ENCODE peak calls at places on chromosomes 2 and 18, in eight cellular contexts. One of them, this sample, is unnamed.

GRCh38 chr2:178193496-178193822 is 853 bp upstream of the OSBPL6 start:
- DNase-seq in fibroblast of lung: no peak
- DNase-seq in uterus: no peak
- DNase-seq in mesendoderm: no peak
- DNase-seq in H9: no peak
- DNase-seq in coronary artery: no peak
- DNase-seq in heart left ventricle: no peak
- DNase-seq in stomach: no peak
- DNase-seq in this sample: no peak

GRCh38 chr2:121776885-121777698 is 21.6 kb downstream of the TSN start:
- DNase-seq in fibroblast of lung: peak; percentile 37
- DNase-seq in uterus: no peak
- DNase-seq in mesendoderm: peak; percentile 52
- DNase-seq in H9: no peak
- DNase-seq in coronary artery: no peak
- DNase-seq in heart left ventricle: no peak
- DNase-seq in stomach: no peak
- DNase-seq in this sample: no peak

GRCh38 chr2:45207105-45207504 is 197.9 kb upstream of the SIX2 start:
- DNase-seq in fibroblast of lung: no peak
- DNase-seq in uterus: no peak
- DNase-seq in mesendoderm: no peak
- DNase-seq in H9: no peak
- DNase-seq in coronary artery: no peak
- DNase-seq in heart left ventricle: no peak
- DNase-seq in stomach: no peak
- DNase-seq in this sample: no peak

GRCh38 chr2:134253804-134254203 is at the start of gene MGAT5:
- DNase-seq in fibroblast of lung: no peak
- DNase-seq in uterus: peak; percentile 17
- DNase-seq in mesendoderm: no peak
- DNase-seq in H9: no peak
- DNase-seq in coronary artery: no peak
- DNase-seq in heart left ventricle: no peak
- DNase-seq in stomach: peak; percentile 81
- DNase-seq in this sample: no peak

GRCh38 chr2:68463287-68463877 is 3.7 kb downstream of the FBXO48 start:
- DNase-seq in fibroblast of lung: peak; percentile 46
- DNase-seq in uterus: no peak
- DNase-seq in mesendoderm: peak; percentile 62
- DNase-seq in H9: no peak
- DNase-seq in coronary artery: no peak
- DNase-seq in heart left ventricle: no peak
- DNase-seq in stomach: no peak
- DNase-seq in this sample: no peak

GRCh38 chr18:23479829-23480505 is 23.3 kb upstream of the RMC1 start:
- DNase-seq in fibroblast of lung: no peak
- DNase-seq in uterus: no peak
- DNase-seq in mesendoderm: no peak
- DNase-seq in H9: no peak
- DNase-seq in coronary artery: no peak
- DNase-seq in heart left ventricle: no peak
- DNase-seq in stomach: no peak
- DNase-seq in this sample: no peak

GRCh38 chr2:86806059-86806857 is 15.5 kb upstream of the CD8A start:
- DNase-seq in fibroblast of lung: no peak
- DNase-seq in uterus: no peak
- DNase-seq in mesendoderm: no peak
- DNase-seq in H9: no peak
- DNase-seq in coronary artery: no peak
- DNase-seq in heart left ventricle: no peak
- DNase-seq in stomach: no peak
- DNase-seq in this sample: no peak

GRCh38 chr2:192286093-192286701 is 91.5 kb upstream of the TMEFF2 start:
- DNase-seq in fibroblast of lung: peak; percentile 42
- DNase-seq in uterus: no peak
- DNase-seq in mesendoderm: peak; percentile 62
- DNase-seq in H9: no peak
- DNase-seq in coronary artery: no peak
- DNase-seq in heart left ventricle: no peak
- DNase-seq in stomach: no peak
- DNase-seq in this sample: no peak

GRCh38 chr2:240199133-240199870 is 58.8 kb upstream of the OTOS start:
- DNase-seq in fibroblast of lung: no peak
- DNase-seq in uterus: peak; percentile 3
- DNase-seq in mesendoderm: no peak
- DNase-seq in H9: peak; percentile 14
- DNase-seq in coronary artery: peak; percentile 55
- DNase-seq in heart left ventricle: no peak
- DNase-seq in stomach: peak; percentile 21
- DNase-seq in this sample: no peak

GRCh38 chr2:17857016-17857415 is 21.5 kb upstream of the KCNS3 start:
- DNase-seq in fibroblast of lung: peak; percentile 41
- DNase-seq in uterus: no peak
- DNase-seq in mesendoderm: no peak
- DNase-seq in H9: no peak
- DNase-seq in coronary artery: no peak
- DNase-seq in heart left ventricle: no peak
- DNase-seq in stomach: no peak
- DNase-seq in this sample: no peak

GRCh38 chr2:24228470-24228869 is 53.6 kb downstream of the FAM228A start:
- DNase-seq in fibroblast of lung: no peak
- DNase-seq in uterus: no peak
- DNase-seq in mesendoderm: peak; percentile 45
- DNase-seq in H9: no peak
- DNase-seq in coronary artery: no peak
- DNase-seq in heart left ventricle: no peak
- DNase-seq in stomach: no peak
- DNase-seq in this sample: no peak

GRCh38 chr2:207163053-207163814 is 2.5 kb downstream of the KLF7 start:
- DNase-seq in fibroblast of lung: peak; percentile 96
- DNase-seq in uterus: peak; percentile 64
- DNase-seq in mesendoderm: peak; percentile 79
- DNase-seq in H9: no peak
- DNase-seq in coronary artery: no peak
- DNase-seq in heart left ventricle: no peak
- DNase-seq in stomach: peak; percentile 45
- DNase-seq in this sample: peak; percentile 90

GRCh38 chr2:64796926-64797325 is 143.2 kb upstream of the SERTAD2 start:
- DNase-seq in fibroblast of lung: no peak
- DNase-seq in uterus: no peak
- DNase-seq in mesendoderm: no peak
- DNase-seq in H9: no peak
- DNase-seq in coronary artery: no peak
- DNase-seq in heart left ventricle: no peak
- DNase-seq in stomach: no peak
- DNase-seq in this sample: no peak

GRCh38 chr2:157838442-157839161 is 37.5 kb downstream of the ACVR1 start:
- DNase-seq in fibroblast of lung: peak; percentile 88
- DNase-seq in uterus: peak; percentile 32
- DNase-seq in mesendoderm: peak; percentile 87
- DNase-seq in H9: no peak
- DNase-seq in coronary artery: no peak
- DNase-seq in heart left ventricle: peak; percentile 50
- DNase-seq in stomach: peak; percentile 39
- DNase-seq in this sample: no peak

GRCh38 chr2:11279398-11279797 is 65.0 kb downstream of the ROCK2 start:
- DNase-seq in fibroblast of lung: no peak
- DNase-seq in uterus: no peak
- DNase-seq in mesendoderm: no peak
- DNase-seq in H9: no peak
- DNase-seq in coronary artery: no peak
- DNase-seq in heart left ventricle: no peak
- DNase-seq in stomach: no peak
- DNase-seq in this sample: no peak

GRCh38 chr18:32550958-32551357 is 80.3 kb upstream of the GAREM1 start:
- DNase-seq in fibroblast of lung: no peak
- DNase-seq in uterus: no peak
- DNase-seq in mesendoderm: peak; percentile 86
- DNase-seq in H9: peak; percentile 66
- DNase-seq in coronary artery: no peak
- DNase-seq in heart left ventricle: no peak
- DNase-seq in stomach: no peak
- DNase-seq in this sample: no peak

GRCh38 chr2:239818531-239819011 is 206.6 kb downstream of the NDUFA10 start:
- DNase-seq in fibroblast of lung: no peak
- DNase-seq in uterus: no peak
- DNase-seq in mesendoderm: no peak
- DNase-seq in H9: peak; percentile 17
- DNase-seq in coronary artery: peak; percentile 67
- DNase-seq in heart left ventricle: no peak
- DNase-seq in stomach: peak; percentile 13
- DNase-seq in this sample: no peak

GRCh38 chr2:14756981-14757657 is 124.6 kb downstream of the LRATD1 start:
- DNase-seq in fibroblast of lung: peak; percentile 98
- DNase-seq in uterus: no peak
- DNase-seq in mesendoderm: no peak
- DNase-seq in H9: no peak
- DNase-seq in coronary artery: no peak
- DNase-seq in heart left ventricle: no peak
- DNase-seq in stomach: no peak
- DNase-seq in this sample: peak; percentile 95

GRCh38 chr2:54626131-54626530 is 97.3 kb upstream of the EML6 start:
- DNase-seq in fibroblast of lung: peak; percentile 18
- DNase-seq in uterus: no peak
- DNase-seq in mesendoderm: no peak
- DNase-seq in H9: no peak
- DNase-seq in coronary artery: no peak
- DNase-seq in heart left ventricle: no peak
- DNase-seq in stomach: no peak
- DNase-seq in this sample: no peak

GRCh38 chr18:28357785-28358401 is 181.0 kb upstream of the CDH2 start:
- DNase-seq in fibroblast of lung: no peak
- DNase-seq in uterus: no peak
- DNase-seq in mesendoderm: peak; percentile 72
- DNase-seq in H9: peak; percentile 69
- DNase-seq in coronary artery: no peak
- DNase-seq in heart left ventricle: no peak
- DNase-seq in stomach: no peak
- DNase-seq in this sample: no peak

GRCh38 chr2:77487074-77487803 is 34.9 kb downstream of the LRRTM4 start:
- DNase-seq in fibroblast of lung: no peak
- DNase-seq in uterus: no peak
- DNase-seq in mesendoderm: no peak
- DNase-seq in H9: peak; percentile 36
- DNase-seq in coronary artery: no peak
- DNase-seq in heart left ventricle: no peak
- DNase-seq in stomach: no peak
- DNase-seq in this sample: no peak

GRCh38 chr2:65620524-65620923 is 188.1 kb upstream of the SPRED2 start:
- DNase-seq in fibroblast of lung: no peak
- DNase-seq in uterus: no peak
- DNase-seq in mesendoderm: no peak
- DNase-seq in H9: no peak
- DNase-seq in coronary artery: no peak
- DNase-seq in heart left ventricle: no peak
- DNase-seq in stomach: no peak
- DNase-seq in this sample: no peak

DNA sequence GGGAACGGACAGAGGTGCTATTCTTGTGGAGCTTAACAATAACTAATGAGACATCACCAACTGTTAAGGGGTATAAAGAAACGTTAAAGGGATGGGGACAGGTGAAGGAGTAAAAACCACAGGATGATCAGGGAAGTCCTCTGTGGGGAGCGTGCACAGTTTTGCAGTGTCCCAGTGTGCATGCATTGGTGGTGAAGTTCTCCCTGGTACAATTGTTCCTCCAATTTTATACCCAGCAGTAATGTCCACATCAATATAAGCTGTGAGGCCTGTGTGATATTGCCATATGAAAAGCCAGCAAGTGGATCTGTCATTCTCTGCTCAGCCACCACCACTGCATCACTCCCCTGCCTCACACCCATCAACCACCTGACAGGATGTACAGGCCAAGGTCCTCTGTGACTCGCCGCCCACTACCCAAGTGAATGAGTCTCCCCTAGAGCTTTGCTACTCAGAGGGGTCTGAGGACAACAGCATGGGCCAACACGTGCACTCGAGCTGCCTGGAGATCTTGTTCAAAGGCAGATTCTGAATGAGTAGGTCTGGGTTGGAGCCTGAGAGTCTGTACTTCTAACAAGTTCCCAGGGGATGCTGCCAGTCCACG is 4.6 kb downstream of the MLPH start:
- DNase-seq in fibroblast of lung: no peak
- DNase-seq in uterus: no peak
- DNase-seq in mesendoderm: no peak
- DNase-seq in H9: no peak
- DNase-seq in coronary artery: peak; percentile 46
- DNase-seq in heart left ventricle: no peak
- DNase-seq in stomach: peak; percentile 25
- DNase-seq in this sample: no peak
- H3K27ac ChIP-seq in fibroblast of lung: no peak overlapping the region
- H3K27ac ChIP-seq in uterus: no peak overlapping the region
- H3K27ac ChIP-seq in mesendoderm: no peak overlapping the region
- H3K27ac ChIP-seq in H9: no peak overlapping the region
- H3K27ac ChIP-seq in coronary artery: no peak overlapping the region
- H3K27ac ChIP-seq in heart left ventricle: no peak overlapping the region
- H3K27ac ChIP-seq in stomach: peak overlapping the region; percentile 88
- H3K27ac ChIP-seq in this sample: peak overlapping the region; percentile 96

DNA sequence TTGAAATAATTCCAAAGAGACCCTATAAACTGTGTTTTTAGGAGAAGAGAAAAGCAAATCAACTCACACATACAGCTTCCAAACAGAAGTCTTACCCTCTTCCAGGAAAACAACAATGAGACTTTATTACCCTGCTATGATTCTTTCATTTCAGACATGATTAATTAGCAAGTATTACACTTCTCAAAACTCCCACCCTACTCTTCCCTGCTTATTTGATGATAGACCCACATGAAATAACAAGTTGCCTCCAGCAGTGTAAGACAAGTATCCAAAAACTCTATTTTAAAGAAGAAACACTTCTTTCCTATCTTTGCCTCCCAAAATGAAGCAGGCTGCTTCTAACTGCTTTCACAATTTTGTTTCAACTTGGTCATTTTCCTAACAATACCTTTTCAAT is 4.1 kb downstream of the FIGN start:
- DNase-seq in fibroblast of lung: peak; percentile 21
- DNase-seq in uterus: no peak
- DNase-seq in mesendoderm: no peak
- DNase-seq in H9: no peak
- DNase-seq in coronary artery: no peak
- DNase-seq in heart left ventricle: no peak
- DNase-seq in stomach: no peak
- DNase-seq in this sample: no peak
- H3K27ac ChIP-seq in fibroblast of lung: no peak overlapping the region
- H3K27ac ChIP-seq in uterus: peak overlapping the region; percentile 92
- H3K27ac ChIP-seq in mesendoderm: no peak overlapping the region
- H3K27ac ChIP-seq in H9: no peak overlapping the region
- H3K27ac ChIP-seq in coronary artery: peak overlapping the region; percentile 81
- H3K27ac ChIP-seq in heart left ventricle: peak overlapping the region; percentile 90
- H3K27ac ChIP-seq in stomach: peak overlapping the region; percentile 90
- H3K27ac ChIP-seq in this sample: no peak overlapping the region

GRCh38 chr18:56248613-56249235 is 389.7 kb downstream of the TXNL1 start:
- DNase-seq in fibroblast of lung: no peak
- DNase-seq in uterus: no peak
- DNase-seq in mesendoderm: no peak
- DNase-seq in H9: no peak
- DNase-seq in coronary artery: no peak
- DNase-seq in heart left ventricle: no peak
- DNase-seq in stomach: no peak
- DNase-seq in this sample: no peak
- H3K27ac ChIP-seq in fibroblast of lung: no peak overlapping the region
- H3K27ac ChIP-seq in uterus: no peak overlapping the region
- H3K27ac ChIP-seq in mesendoderm: no peak overlapping the region
- H3K27ac ChIP-seq in H9: no peak overlapping the region
- H3K27ac ChIP-seq in coronary artery: no peak overlapping the region
- H3K27ac ChIP-seq in heart left ventricle: no peak overlapping the region
- H3K27ac ChIP-seq in stomach: no peak overlapping the region
- H3K27ac ChIP-seq in this sample: no peak overlapping the region

GRCh38 chr2:211449819-211450218 is 893.4 kb downstream of the CPS1 start:
- DNase-seq in fibroblast of lung: no peak
- DNase-seq in uterus: no peak
- DNase-seq in mesendoderm: no peak
- DNase-seq in H9: no peak
- DNase-seq in coronary artery: no peak
- DNase-seq in heart left ventricle: no peak
- DNase-seq in stomach: no peak
- DNase-seq in this sample: no peak
- H3K27ac ChIP-seq in fibroblast of lung: no peak overlapping the region
- H3K27ac ChIP-seq in uterus: no peak overlapping the region
- H3K27ac ChIP-seq in mesendoderm: no peak overlapping the region
- H3K27ac ChIP-seq in H9: no peak overlapping the region
- H3K27ac ChIP-seq in coronary artery: no peak overlapping the region
- H3K27ac ChIP-seq in heart left ventricle: no peak overlapping the region
- H3K27ac ChIP-seq in stomach: no peak overlapping the region
- H3K27ac ChIP-seq in this sample: no peak overlapping the region